ENCODE peak calls at places on chromosomes 11 and 22, in seven cellular contexts. Q, X, S, V, R, W and A are unnamed samples.

GRCh38 chr11:14764899-14765527 is 121.4 kb downstream of the PDE3B start:
- DNase-seq in Q (no peak), X (no peak), S (no peak), V (no peak), R (peak; percentile 49), W (no peak), A (no peak)

GRCh38 chr11:101442171-101442570 is 141.6 kb downstream of the TRPC6 start:
- DNase-seq in Q (no peak), X (no peak), S (peak; percentile 33), V (no peak), R (no peak), W (no peak), A (no peak)

GRCh38 chr11:94183886-94184264 is 55.2 kb downstream of the PANX1 start:
- DNase-seq in Q (peak; percentile 33), X (no peak), S (peak; percentile 62), V (peak; percentile 50), R (peak; percentile 16), W (peak; percentile 4), A (no peak)

GRCh38 chr11:122162095-122162494 is 46.1 kb upstream of the BLID start:
- DNase-seq in Q (no peak), X (no peak), S (peak; percentile 93), V (no peak), R (no peak), W (no peak), A (no peak)

GRCh38 chr11:57903441-57904123 is 120.1 kb upstream of the OR9Q1 start:
- DNase-seq in Q (no peak), X (peak; percentile 2), S (peak; percentile 1), V (no peak), R (no peak), W (peak; percentile 19), A (no peak)

GRCh38 chr11:29641201-29641600 is 375.6 kb downstream of the KCNA4 start:
- DNase-seq in Q (no peak), X (no peak), S (peak; percentile 22), V (no peak), R (no peak), W (no peak), A (no peak)

GRCh38 chr11:79336740-79337517 is 103.9 kb downstream of the TENM4 start:
- DNase-seq in Q (no peak), X (no peak), S (peak; percentile 24), V (no peak), R (no peak), W (no peak), A (no peak)

GRCh38 chr11:128502736-128503135 is 84.6 kb downstream of the ETS1 start:
- DNase-seq in Q (no peak), X (no peak), S (peak; percentile 81), V (no peak), R (no peak), W (no peak), A (no peak)

GRCh38 chr22:39992088-39992826 is 2.5 kb upstream of the FAM83F start:
- DNase-seq in Q (no peak), X (no peak), S (no peak), V (no peak), R (no peak), W (no peak), A (no peak)

GRCh38 chr11:12090061-12090572 is 20.3 kb upstream of the MICAL2 start:
- DNase-seq in Q (no peak), X (no peak), S (peak; percentile 78), V (peak; percentile 30), R (no peak), W (no peak), A (no peak)

GRCh38 chr22:17974703-17975372 is 49.5 kb downstream of the MICAL3 start:
- DNase-seq in Q (no peak), X (no peak), S (no peak), V (no peak), R (peak; percentile 67), W (no peak), A (no peak)

GRCh38 chr11:65650547-65651338 is 12.0 kb downstream of the RELA start:
- DNase-seq in Q (no peak), X (no peak), S (no peak), V (no peak), R (no peak), W (no peak), A (no peak)